ENCODE peak calls at places on chromosomes 11 and 22, in four cellular contexts. D is stomach, G is breast epithelium, Q is transverse colon. M is an unnamed sample.

GRCh38 chr22:42772647-42773046 is 52.0 kb upstream of the A4GALT start:
- DNase-seq in G (no peak), Q (no peak), D (no peak), M (no peak)

GRCh38 chr22:47165338-47165931 is 403.0 kb downstream of the TBC1D22A start:
- DNase-seq in Q (peak; percentile 5), G (peak; percentile 24), D (no peak), M (no peak)

GRCh38 chr11:111086058-111086457 is 159.5 kb upstream of the POU2AF2 start:
- DNase-seq in Q (no peak), G (no peak), D (no peak), M (no peak)

GRCh38 chr22:48234011-48234410 is 1471.6 kb downstream of the TBC1D22A start:
- DNase-seq in D (peak; percentile 15), Q (no peak), G (no peak), M (no peak)

GRCh38 chr22:42688914-42689275 is 31.8 kb downstream of the A4GALT start:
- DNase-seq in G (no peak), D (no peak), Q (no peak), M (no peak)

GRCh38 chr11:71450507-71450906 is 2.3 kb upstream of the DHCR7 start:
- DNase-seq in Q (no peak), G (no peak), D (no peak), M (no peak)

GRCh38 chr11:115488945-115489344 is 15.3 kb downstream of the CADM1 start:
- DNase-seq in Q (no peak), D (no peak), G (no peak), M (no peak)

GRCh38 chr11:78651923-78652602 is 77.4 kb upstream of the NARS2 start:
- DNase-seq in D (no peak), Q (no peak), G (no peak), M (no peak)

GRCh38 chr11:69562816-69563215 is 78.1 kb upstream of the CCND1 start:
- DNase-seq in Q (no peak), G (no peak), D (no peak), M (no peak)

GRCh38 chr22:22687638-22688500 is 43.5 kb downstream of the GGTLC2 start:
- DNase-seq in D (peak; percentile 34), Q (peak; percentile 34), G (no peak), M (no peak)

GRCh38 chr11:108803781-108804180 is 138.9 kb downstream of the DDX10 start:
- DNase-seq in Q (no peak), D (no peak), G (no peak), M (no peak)

GRCh38 chr11:83819936-83820549 is 533.9 kb upstream of the CCDC90B start:
- DNase-seq in D (no peak), Q (no peak), G (no peak), M (no peak)

GRCh38 chr22:23184764-23185113 is 4.4 kb downstream of the BCR start:
- DNase-seq in G (no peak), D (no peak), Q (no peak), M (no peak)

GRCh38 chr11:70487763-70488162 is 89.4 kb downstream of the CTTN start:
- DNase-seq in G (no peak), Q (no peak), D (no peak), M (no peak)

GRCh38 chr11:559020-559620 is 1.4 kb downstream of the LMNTD2 start:
- DNase-seq in G (no peak), D (no peak), Q (no peak), M (no peak)

GRCh38 chr22:50627914-50628542 is at the start of gene ARSA:
- DNase-seq in Q (peak; percentile 86), D (peak; percentile 82), G (peak; percentile 86), M (peak; percentile 82)

GRCh38 chr22:25167082-25167481 is 32.6 kb upstream of the CRYBB3 start:
- DNase-seq in Q (no peak), G (no peak), D (no peak), M (no peak)

GRCh38 chr11:77069969-77070582 is 3.3 kb downstream of the CAPN5 start:
- DNase-seq in G (peak; percentile 43), Q (peak; percentile 7), D (peak; percentile 24), M (no peak)
- TF ChIP-seq POLR2AphosphoS5 in G (no peak), Q (no peak), D (no peak), M (no peak)

GRCh38 chr11:43880640-43881159 is at the start of gene ALKBH3:
- DNase-seq in Q (peak; percentile 93), D (peak; percentile 95), G (peak; percentile 90), M (peak; percentile 67)
- TF ChIP-seq POLR2AphosphoS5 in Q (no peak), D (peak; percentile 47), G (peak; percentile 74), M (peak; percentile 76)

GRCh38 chr11:122197055-122197987 is 81.3 kb upstream of the BLID start:
- DNase-seq in D (no peak), Q (no peak), G (no peak), M (no peak)
- TF ChIP-seq POLR2AphosphoS5 in D (no peak), Q (no peak), G (no peak), M (no peak)

DNA sequence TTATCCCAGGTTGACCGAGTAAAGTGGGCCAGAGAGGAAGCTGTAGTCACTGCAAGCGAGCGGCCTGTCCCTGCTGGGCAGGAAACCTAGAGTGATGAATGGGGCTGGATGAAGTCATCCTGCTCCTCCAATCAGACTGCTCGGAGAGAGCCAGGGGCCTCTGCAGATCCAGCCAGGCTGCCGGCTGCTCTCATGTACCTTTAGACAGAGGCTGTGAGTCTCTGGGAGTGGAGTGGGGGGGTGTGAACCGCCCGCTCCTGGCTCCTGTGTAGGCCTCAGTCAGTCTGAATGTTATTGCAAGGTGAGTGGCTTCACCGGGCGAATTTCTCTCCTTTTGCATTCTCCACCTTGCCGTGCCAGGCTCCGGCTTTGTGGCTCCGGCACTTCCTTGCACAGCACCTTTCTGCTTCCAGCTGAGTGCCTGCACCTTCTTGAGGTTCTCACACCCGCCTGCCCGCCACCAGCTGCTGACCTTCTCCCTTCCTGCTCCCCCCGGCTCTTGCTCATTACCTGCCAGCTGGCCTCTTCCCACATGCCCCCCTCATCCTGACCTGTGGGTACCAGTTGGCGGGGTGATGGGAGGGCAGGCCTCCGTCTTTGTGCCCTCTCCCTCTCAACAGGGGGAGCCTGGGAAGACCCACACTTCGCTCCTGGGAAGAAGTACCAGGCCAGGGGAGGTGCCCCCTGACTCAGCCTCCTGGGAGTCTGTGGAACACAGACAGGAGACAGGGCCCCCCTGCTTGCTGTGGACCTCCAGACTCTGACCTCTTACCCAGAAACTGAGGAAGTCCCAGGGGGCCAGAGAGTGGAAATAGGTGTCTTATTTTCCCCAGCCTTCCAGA is 79.9 kb downstream of the GRAMD1B start:
- DNase-seq in Q (no peak), G (no peak), D (no peak), M (no peak)
- TF ChIP-seq POLR2AphosphoS5 in Q (no peak), G (no peak), D (no peak), M (no peak)

DNA sequence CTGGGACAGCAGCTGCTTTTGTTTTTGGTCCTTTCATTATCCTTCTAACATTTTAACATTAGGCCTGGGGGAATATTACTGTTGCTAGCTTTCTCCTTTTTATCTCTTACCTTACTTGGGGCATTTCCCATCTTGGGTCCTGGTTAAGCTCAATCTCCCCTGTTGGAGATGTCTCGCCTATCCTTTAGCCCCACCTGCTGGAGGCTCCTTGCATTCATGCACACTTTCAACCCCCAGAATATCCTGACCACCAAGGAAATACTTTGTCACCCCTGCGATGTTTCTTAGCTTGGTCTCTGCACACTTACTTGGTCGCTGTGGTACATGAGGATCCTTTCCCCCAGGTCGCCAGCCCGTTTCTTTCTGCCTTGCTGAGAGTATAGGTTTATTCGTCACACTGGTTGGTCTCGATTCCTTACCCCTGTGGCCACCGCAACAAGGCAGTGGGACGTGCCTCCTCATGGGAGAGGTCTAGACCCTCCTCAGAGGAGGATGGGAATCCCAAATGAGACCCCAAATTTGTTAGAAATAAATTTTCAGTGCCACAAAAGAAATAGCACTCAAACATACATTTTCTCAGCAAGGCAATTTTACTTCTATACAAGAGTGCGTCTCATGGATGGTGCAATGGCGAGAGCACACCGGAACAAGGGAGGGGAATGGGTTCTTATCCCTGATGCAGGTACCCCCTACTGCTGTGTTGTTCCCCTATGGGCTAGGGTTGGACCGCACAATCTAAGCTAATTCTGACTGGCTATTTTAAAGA is 5.4 kb upstream of the TXN2 start:
- DNase-seq in G (no peak), D (peak; percentile 53), Q (peak; percentile 58), M (no peak)
- TF ChIP-seq POLR2AphosphoS5 in G (no peak), D (no peak), Q (peak; percentile 52), M (no peak)

GRCh38 chr11:94832604-94833238 is 64.6 kb downstream of the AMOTL1 start:
- DNase-seq in D (no peak), Q (no peak), G (no peak), M (no peak)
- TF ChIP-seq POLR2AphosphoS5 in D (no peak), Q (no peak), G (no peak), M (no peak)

DNA sequence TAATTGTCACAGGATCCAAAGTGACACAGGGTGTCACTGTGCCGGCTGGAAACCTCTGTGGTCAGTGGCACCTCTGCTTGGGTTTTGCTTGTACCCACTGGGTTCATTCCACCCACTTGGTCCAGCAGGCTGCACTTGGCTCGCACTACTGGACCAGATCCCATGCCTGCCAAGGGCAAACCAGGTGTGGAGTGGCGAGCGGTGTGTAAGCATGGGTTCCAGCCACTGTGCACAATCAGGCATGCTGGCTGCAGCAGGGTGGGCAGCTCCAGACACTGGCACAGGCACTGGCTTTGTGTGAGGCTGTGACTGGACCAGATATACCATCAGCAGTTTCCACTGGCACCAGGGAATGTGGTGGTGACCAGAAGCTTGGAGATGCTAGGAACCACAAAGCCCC is 261.4 kb downstream of the KCNA4 start:
- DNase-seq in G (no peak), D (no peak), Q (no peak), M (no peak)
- TF ChIP-seq POLR2AphosphoS5 in G (no peak), D (no peak), Q (no peak), M (no peak)

GRCh38 chr11:96242971-96243647 is 99.9 kb downstream of the MAML2 start:
- DNase-seq in D (peak; percentile 93), G (peak; percentile 94), Q (peak; percentile 94), M (peak; percentile 55)
- TF ChIP-seq POLR2AphosphoS5 in D (peak; percentile 92), G (peak; percentile 87), Q (peak; percentile 88), M (peak; percentile 19)